ENCODE peak calls at places on chromosome 17, in six cellular contexts. U is PC-9, B is adrenal gland, D is pancreas, W is suprapubic skin, C is H9. F is an unnamed sample. For H3K9me3, the result is how much of the 10 kb centered on the place peaks cover.

GRCh38 chr17:43349142-43349541 is 49.7 kb upstream of the ARL4D start:
- DNase-seq in U (no peak), B (no peak), D (no peak), W (no peak), C (no peak), F (no peak)

GRCh38 chr17:1630662-1631061 is 2.0 kb upstream of the SLC43A2 start:
- DNase-seq in U (no peak), B (no peak), D (no peak), W (no peak), C (no peak), F (no peak)

GRCh38 chr17:81153340-81153803 is 11.9 kb upstream of the PVALEF start:
- DNase-seq in U (no peak), B (no peak), D (no peak), W (no peak), C (no peak), F (peak)

GRCh38 chr17:12545877-12546513 is 119.7 kb upstream of the MYOCD start:
- DNase-seq in U (peak), B (peak), D (no peak), W (no peak), C (peak), F (no peak)

GRCh38 chr17:30243568-30243967 is 8.1 kb upstream of the SLC6A4 start:
- DNase-seq in U (no peak), B (no peak), D (no peak), W (no peak), C (no peak), F (no peak)

GRCh38 chr17:40442392-40443195 is 656 bp upstream of the IGFBP4 start:
- DNase-seq in U (no peak), B (no peak), D (no peak), W (peak), C (peak), F (peak)

GRCh38 chr17:69246726-69247375 is 18.2 kb upstream of the ABCA10 start:
- DNase-seq in U (no peak), B (no peak), D (no peak), W (no peak), C (no peak), F (no peak)

GRCh38 chr17:18187226-18187625 is 3.6 kb downstream of the ALKBH5 start:
- DNase-seq in U (no peak), B (no peak), D (no peak), W (no peak), C (no peak), F (no peak)

GRCh38 chr17:79947351-79948031 is 88.2 kb downstream of the TBC1D16 start:
- DNase-seq in U (no peak), B (peak), D (peak), W (peak), C (peak), F (peak)

GRCh38 chr17:63621684-63622570 is at the start of gene MAP3K3:
- DNase-seq in U (peak), B (peak), D (peak), W (peak), C (peak), F (peak)
- TF ChIP-seq CTCF in U (no peak), B (no peak), D (no peak), W (no peak), C (peak), F (peak)

DNA sequence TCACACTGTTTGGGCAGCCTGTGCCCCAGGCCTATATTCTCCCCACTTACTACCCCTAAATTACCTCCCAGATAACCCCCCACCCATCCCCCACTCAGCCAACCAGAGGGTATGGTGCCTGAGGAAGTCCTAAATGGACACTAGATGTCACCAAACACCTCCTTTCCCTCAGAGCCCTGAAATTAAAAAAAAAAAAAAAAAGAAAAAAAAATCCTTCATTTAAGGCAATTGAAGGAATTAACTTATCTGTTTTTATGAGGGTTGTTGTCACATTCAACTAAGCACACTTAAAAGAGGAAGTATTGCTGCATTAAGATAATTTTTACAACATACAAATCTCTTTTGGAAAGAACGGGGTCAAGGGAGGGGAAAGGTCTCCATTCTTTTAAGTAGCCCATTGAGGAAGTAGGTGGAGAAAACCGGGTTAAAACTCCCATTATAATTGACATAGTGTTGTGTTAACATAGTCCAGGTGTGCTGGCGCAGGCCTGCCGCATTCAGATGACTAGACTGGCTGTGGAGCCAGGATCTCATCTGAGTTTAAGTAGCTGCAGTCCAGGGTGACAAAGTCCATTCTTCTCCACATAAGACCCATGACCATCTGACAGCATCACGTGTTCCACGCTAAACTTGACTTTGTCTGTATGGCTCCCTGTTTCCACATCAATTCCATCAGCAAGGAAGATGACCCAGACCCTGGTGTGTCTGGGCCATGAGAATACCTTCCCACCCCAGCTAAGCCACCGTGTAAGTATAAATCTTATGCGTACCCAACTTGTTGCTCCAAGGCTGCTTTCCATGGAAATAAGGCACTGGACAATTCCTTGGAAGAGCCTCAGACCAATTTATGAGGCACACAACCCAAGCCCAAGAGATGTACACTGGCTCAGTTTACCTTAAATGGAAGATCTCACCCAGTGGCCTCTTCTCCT is 46.4 kb downstream of the SNX11 start:
- DNase-seq in U (peak), B (peak), D (peak), W (no peak), C (peak), F (no peak)
- H3K9me3 ChIP-seq in U (under half), B (under half), D (under half), W (under half), C (under half), F (under half)

GRCh38 chr17:31283841-31284240 is 13.2 kb downstream of the OMG start:
- DNase-seq in U (no peak), B (no peak), D (no peak), W (no peak), C (no peak), F (no peak)
- TF ChIP-seq CTCF in U (no peak), B (no peak), D (no peak), W (no peak), C (no peak), F (no peak)

DNA sequence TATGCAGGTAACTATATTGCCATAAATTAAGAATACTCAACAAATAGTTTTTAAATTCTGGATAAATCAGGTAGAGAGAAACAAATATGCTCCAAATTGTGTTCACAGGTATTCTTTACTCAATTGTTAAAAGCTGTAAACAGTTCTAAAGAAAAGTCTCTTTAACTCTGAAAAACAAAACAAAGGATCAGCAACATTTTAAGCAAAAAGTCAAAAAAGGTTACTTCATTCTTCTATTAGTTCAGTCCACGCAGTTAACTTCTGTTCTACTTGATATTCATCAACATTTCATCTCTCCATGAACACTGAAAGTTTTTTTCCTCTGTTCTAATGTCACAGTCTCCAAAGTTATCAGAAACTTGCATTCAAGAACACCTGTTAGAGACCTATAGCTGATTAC is 47.9 kb downstream of the SCPEP1 start:
- DNase-seq in U (no peak), B (no peak), D (no peak), W (no peak), C (no peak), F (no peak)
- H3K9me3 ChIP-seq in U (under half), B (under half), D (under half), W (under half), C (under half), F (under half)

DNA sequence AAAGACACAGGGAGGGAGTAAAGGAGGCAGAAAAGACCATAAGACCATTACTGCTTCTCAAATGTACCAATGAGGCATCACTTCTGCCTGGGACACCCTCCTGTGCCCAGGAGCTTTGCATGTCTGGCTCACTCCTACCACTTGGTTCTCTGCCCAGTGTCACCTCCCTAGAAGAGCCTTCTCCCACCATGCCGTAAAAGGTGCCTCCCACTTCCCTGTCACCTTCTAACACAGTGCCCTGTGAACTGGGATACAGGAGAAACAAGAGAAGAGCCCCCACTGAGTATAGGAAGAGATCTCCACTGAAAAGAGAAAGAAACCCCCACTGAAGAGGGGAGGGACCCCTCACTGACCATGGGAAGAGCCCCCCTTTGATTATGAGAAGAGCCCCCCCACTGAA is 484.7 kb downstream of the SOX9 start:
- DNase-seq in U (no peak), B (no peak), D (no peak), W (no peak), C (no peak), F (no peak)
- TF ChIP-seq CTCF in U (no peak), B (no peak), D (no peak), W (no peak), C (no peak), F (no peak)

DNA sequence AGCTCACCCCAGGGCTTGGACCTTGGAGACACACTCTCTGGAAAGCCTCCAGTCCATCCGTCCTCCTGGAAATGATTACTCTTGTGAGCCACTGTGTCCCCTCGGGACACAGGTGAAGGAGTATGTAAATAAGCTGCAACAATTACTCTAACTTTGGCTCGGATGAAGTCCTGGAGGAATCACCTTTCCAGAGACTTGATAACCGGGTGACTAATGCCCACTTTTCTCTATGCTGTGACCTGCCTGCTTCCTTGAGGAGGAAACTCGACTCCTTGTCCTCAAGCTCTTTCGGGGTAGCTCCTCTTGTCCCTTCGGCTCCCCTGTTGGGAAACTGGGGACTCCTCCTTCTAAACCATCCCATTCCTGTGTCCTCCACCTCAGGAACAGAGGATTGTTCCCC is at the start of gene OR1A1:
- DNase-seq in U (no peak), B (no peak), D (no peak), W (no peak), C (no peak), F (no peak)
- H3K9me3 ChIP-seq in U (under half), B (under half), D (under half), W (under half), C (half or more), F (under half)

GRCh38 chr17:75565066-75565465 is 22.5 kb upstream of the MYO15B start:
- DNase-seq in U (peak), B (no peak), D (no peak), W (no peak), C (no peak), F (no peak)

GRCh38 chr17:75566456-75567233 is 21.0 kb upstream of the MYO15B start:
- DNase-seq in U (no peak), B (no peak), D (no peak), W (no peak), C (no peak), F (no peak)

GRCh38 chr17:75564195-75564594 is 23.4 kb upstream of the MYO15B start:
- DNase-seq in U (no peak), B (no peak), D (no peak), W (no peak), C (no peak), F (no peak)

GRCh38 chr17:75563063-75563758 is 24.4 kb upstream of the MYO15B start:
- DNase-seq in U (no peak), B (no peak), D (no peak), W (no peak), C (no peak), F (no peak)

DNA sequence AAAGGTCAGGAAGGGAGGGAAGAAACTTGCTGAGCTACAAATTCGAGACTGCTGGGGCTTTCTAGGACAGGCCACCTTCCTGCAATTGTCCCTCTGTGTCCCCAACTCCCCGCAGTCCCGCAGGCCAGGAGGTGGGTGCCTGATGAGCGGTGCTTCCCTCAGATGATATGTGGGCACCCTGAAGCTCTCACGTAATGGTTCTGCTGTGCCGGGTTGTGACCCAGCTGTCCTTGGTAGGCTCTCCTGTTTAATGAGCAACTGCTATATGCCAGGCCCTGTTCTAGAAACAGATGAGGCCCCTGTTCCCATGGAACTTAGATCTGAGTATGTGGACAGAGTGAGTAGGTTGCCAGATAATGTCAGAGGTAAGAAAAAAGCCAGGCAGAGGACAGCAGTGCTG is 22.0 kb upstream of the MYO15B start:
- DNase-seq in U (no peak), B (no peak), D (no peak), W (no peak), C (no peak), F (no peak)
- TF ChIP-seq CTCF in U (no peak), B (no peak), D (no peak), W (no peak), C (no peak), F (no peak)

DNA sequence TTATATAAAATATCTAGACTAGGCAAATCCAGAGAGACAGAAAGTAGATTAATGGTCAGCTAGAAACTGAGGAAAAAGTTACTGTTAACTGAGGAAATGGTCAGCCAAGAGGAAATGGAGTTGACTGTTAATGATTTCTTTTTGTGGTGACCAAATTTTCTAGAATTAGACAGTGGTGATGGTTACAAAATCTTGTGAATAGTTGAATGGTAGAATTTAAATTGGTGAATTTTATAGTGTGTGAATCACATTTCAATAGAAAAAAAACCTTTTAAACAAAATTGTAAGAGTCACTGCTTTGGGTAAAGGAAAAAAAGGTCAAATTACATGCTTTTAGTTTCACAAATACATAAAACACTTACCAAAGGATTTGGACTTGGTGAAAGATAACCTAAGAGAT is 30.0 kb downstream of the APPBP2 start:
- DNase-seq in U (no peak), B (no peak), D (no peak), W (no peak), C (no peak), F (no peak)
- H3K9me3 ChIP-seq in U (under half), B (under half), D (under half), W (under half), C (under half), F (under half)

DNA sequence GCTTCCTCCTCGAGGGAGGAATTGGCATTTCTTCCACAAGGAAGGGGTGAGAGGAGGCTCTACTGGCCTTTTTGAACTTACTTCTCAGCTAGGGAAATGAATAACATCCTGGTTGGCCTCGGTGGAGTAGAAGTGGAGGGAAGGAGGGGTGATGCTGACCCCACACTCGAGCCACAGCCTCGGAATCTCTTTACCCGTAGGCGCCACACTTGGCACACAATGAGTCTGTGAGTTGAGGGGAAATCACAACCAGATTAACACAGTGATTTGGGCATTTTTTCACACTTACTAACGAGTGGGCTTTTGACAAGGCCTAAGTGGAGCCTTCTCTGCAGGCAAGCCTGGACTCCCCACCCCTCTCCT is 47.3 kb upstream of the TBX2 start:
- DNase-seq in U (no peak), B (no peak), D (no peak), W (no peak), C (no peak), F (no peak)
- TF ChIP-seq CTCF in U (no peak), B (no peak), D (no peak), W (no peak), C (no peak), F (no peak)